ENCODE peak calls at places on chromosomes 3 and 15, in ten cellular contexts. One of them, this sample, is unnamed.
A peak's percentile ranks its signal among the peaks of the same experiment; 100 is the strongest.

GRCh38 chr15:90817117-90818057 is 51.0 kb upstream of the FURIN start:
- DNase-seq in left ventricle myocardium inferior: no peak
- DNase-seq in cardiac muscle cell: no peak
- DNase-seq in CD4-positive, CD25-positive, alpha-beta regulatory T cell: no peak
- DNase-seq in heart left ventricle: no peak
- DNase-seq in GM12878: no peak
- DNase-seq in SJCRH30: no peak
- DNase-seq in CD8-positive, alpha-beta T cell: no peak
- DNase-seq in heart right ventricle: no peak
- DNase-seq in breast epithelium: no peak
- DNase-seq in this sample: no peak

GRCh38 chr3:184751204-184751809 is 39.4 kb upstream of the MAGEF1 start:
- DNase-seq in GM12878: no peak
- DNase-seq in heart right ventricle: no peak
- DNase-seq in breast epithelium: no peak
- DNase-seq in CD8-positive, alpha-beta T cell: no peak
- DNase-seq in SJCRH30: no peak
- DNase-seq in cardiac muscle cell: no peak
- DNase-seq in heart left ventricle: no peak
- DNase-seq in left ventricle myocardium inferior: no peak
- DNase-seq in CD4-positive, CD25-positive, alpha-beta regulatory T cell: no peak
- DNase-seq in this sample: no peak

GRCh38 chr3:52874869-52875588 is 22.3 kb downstream of the STIMATE start:
- DNase-seq in heart left ventricle: no peak
- DNase-seq in left ventricle myocardium inferior: no peak
- DNase-seq in cardiac muscle cell: no peak
- DNase-seq in heart right ventricle: no peak
- DNase-seq in SJCRH30: no peak
- DNase-seq in CD8-positive, alpha-beta T cell: no peak
- DNase-seq in GM12878: no peak
- DNase-seq in CD4-positive, CD25-positive, alpha-beta regulatory T cell: peak; percentile 32
- DNase-seq in breast epithelium: no peak
- DNase-seq in this sample: no peak

GRCh38 chr3:129888739-129889138 is 4.8 kb downstream of the TMCC1 start:
- DNase-seq in CD8-positive, alpha-beta T cell: no peak
- DNase-seq in left ventricle myocardium inferior: no peak
- DNase-seq in cardiac muscle cell: peak; percentile 87
- DNase-seq in breast epithelium: no peak
- DNase-seq in CD4-positive, CD25-positive, alpha-beta regulatory T cell: no peak
- DNase-seq in GM12878: no peak
- DNase-seq in heart right ventricle: no peak
- DNase-seq in SJCRH30: peak; percentile 80
- DNase-seq in heart left ventricle: no peak
- DNase-seq in this sample: no peak

GRCh38 chr3:127448671-127449070 is 141.9 kb downstream of the TPRA1 start:
- DNase-seq in SJCRH30: no peak
- DNase-seq in left ventricle myocardium inferior: peak; percentile 7
- DNase-seq in cardiac muscle cell: no peak
- DNase-seq in breast epithelium: no peak
- DNase-seq in heart left ventricle: no peak
- DNase-seq in heart right ventricle: no peak
- DNase-seq in CD8-positive, alpha-beta T cell: no peak
- DNase-seq in GM12878: no peak
- DNase-seq in CD4-positive, CD25-positive, alpha-beta regulatory T cell: no peak
- DNase-seq in this sample: no peak

GRCh38 chr3:135991621-135992020 is 26.1 kb downstream of the PPP2R3A start:
- DNase-seq in cardiac muscle cell: no peak
- DNase-seq in CD4-positive, CD25-positive, alpha-beta regulatory T cell: no peak
- DNase-seq in CD8-positive, alpha-beta T cell: no peak
- DNase-seq in heart right ventricle: no peak
- DNase-seq in SJCRH30: no peak
- DNase-seq in heart left ventricle: no peak
- DNase-seq in GM12878: no peak
- DNase-seq in breast epithelium: no peak
- DNase-seq in left ventricle myocardium inferior: no peak
- DNase-seq in this sample: no peak

GRCh38 chr3:54427951-54428871 is 305.9 kb downstream of the CACNA2D3 start:
- DNase-seq in breast epithelium: peak; percentile 35
- DNase-seq in heart right ventricle: peak; percentile 48
- DNase-seq in CD8-positive, alpha-beta T cell: no peak
- DNase-seq in GM12878: peak; percentile 7
- DNase-seq in SJCRH30: peak; percentile 68
- DNase-seq in left ventricle myocardium inferior: peak; percentile 22
- DNase-seq in heart left ventricle: peak; percentile 44
- DNase-seq in cardiac muscle cell: peak; percentile 84
- DNase-seq in CD4-positive, CD25-positive, alpha-beta regulatory T cell: peak; percentile 57
- DNase-seq in this sample: no peak

GRCh38 chr3:79002465-79003372 is 765.1 kb downstream of the ROBO1 start:
- DNase-seq in CD8-positive, alpha-beta T cell: no peak
- DNase-seq in breast epithelium: no peak
- DNase-seq in left ventricle myocardium inferior: no peak
- DNase-seq in CD4-positive, CD25-positive, alpha-beta regulatory T cell: no peak
- DNase-seq in GM12878: no peak
- DNase-seq in heart left ventricle: no peak
- DNase-seq in cardiac muscle cell: peak; percentile 34
- DNase-seq in heart right ventricle: no peak
- DNase-seq in SJCRH30: no peak
- DNase-seq in this sample: no peak

GRCh38 chr3:72021531-72021930 is 236.6 kb upstream of the PROK2 start:
- DNase-seq in CD4-positive, CD25-positive, alpha-beta regulatory T cell: no peak
- DNase-seq in CD8-positive, alpha-beta T cell: no peak
- DNase-seq in SJCRH30: no peak
- DNase-seq in GM12878: no peak
- DNase-seq in breast epithelium: no peak
- DNase-seq in left ventricle myocardium inferior: no peak
- DNase-seq in heart right ventricle: no peak
- DNase-seq in cardiac muscle cell: no peak
- DNase-seq in heart left ventricle: no peak
- DNase-seq in this sample: no peak

GRCh38 chr15:31374489-31374888 is 47.9 kb downstream of the KLF13 start:
- DNase-seq in cardiac muscle cell: no peak
- DNase-seq in GM12878: no peak
- DNase-seq in left ventricle myocardium inferior: peak; percentile 15
- DNase-seq in SJCRH30: no peak
- DNase-seq in breast epithelium: no peak
- DNase-seq in CD4-positive, CD25-positive, alpha-beta regulatory T cell: no peak
- DNase-seq in heart right ventricle: no peak
- DNase-seq in CD8-positive, alpha-beta T cell: no peak
- DNase-seq in heart left ventricle: no peak
- DNase-seq in this sample: no peak

GRCh38 chr15:41893422-41894250 is at the start of gene SPTBN5:
- DNase-seq in heart left ventricle: no peak
- DNase-seq in left ventricle myocardium inferior: no peak
- DNase-seq in breast epithelium: peak; percentile 58
- DNase-seq in CD8-positive, alpha-beta T cell: peak; percentile 6
- DNase-seq in GM12878: no peak
- DNase-seq in CD4-positive, CD25-positive, alpha-beta regulatory T cell: no peak
- DNase-seq in SJCRH30: no peak
- DNase-seq in heart right ventricle: no peak
- DNase-seq in cardiac muscle cell: no peak
- DNase-seq in this sample: no peak

GRCh38 chr3:21462151-21462550 is 288.9 kb downstream of the ZNF385D start:
- DNase-seq in GM12878: no peak
- DNase-seq in CD4-positive, CD25-positive, alpha-beta regulatory T cell: no peak
- DNase-seq in SJCRH30: no peak
- DNase-seq in cardiac muscle cell: no peak
- DNase-seq in heart left ventricle: no peak
- DNase-seq in breast epithelium: no peak
- DNase-seq in left ventricle myocardium inferior: no peak
- DNase-seq in heart right ventricle: no peak
- DNase-seq in CD8-positive, alpha-beta T cell: no peak
- DNase-seq in this sample: no peak

GRCh38 chr3:13303410-13303809 is 116.7 kb downstream of the NUP210 start:
- DNase-seq in CD4-positive, CD25-positive, alpha-beta regulatory T cell: no peak
- DNase-seq in heart left ventricle: no peak
- DNase-seq in heart right ventricle: no peak
- DNase-seq in CD8-positive, alpha-beta T cell: no peak
- DNase-seq in SJCRH30: no peak
- DNase-seq in GM12878: no peak
- DNase-seq in cardiac muscle cell: peak; percentile 13
- DNase-seq in breast epithelium: no peak
- DNase-seq in left ventricle myocardium inferior: no peak
- DNase-seq in this sample: no peak

GRCh38 chr15:44286814-44287555 is 1.5 kb upstream of the GOLM2 start:
- DNase-seq in CD8-positive, alpha-beta T cell: no peak
- DNase-seq in left ventricle myocardium inferior: no peak
- DNase-seq in heart right ventricle: no peak
- DNase-seq in cardiac muscle cell: peak; percentile 15
- DNase-seq in SJCRH30: peak; percentile 8
- DNase-seq in heart left ventricle: no peak
- DNase-seq in GM12878: no peak
- DNase-seq in breast epithelium: no peak
- DNase-seq in CD4-positive, CD25-positive, alpha-beta regulatory T cell: no peak
- DNase-seq in this sample: no peak

DNA sequence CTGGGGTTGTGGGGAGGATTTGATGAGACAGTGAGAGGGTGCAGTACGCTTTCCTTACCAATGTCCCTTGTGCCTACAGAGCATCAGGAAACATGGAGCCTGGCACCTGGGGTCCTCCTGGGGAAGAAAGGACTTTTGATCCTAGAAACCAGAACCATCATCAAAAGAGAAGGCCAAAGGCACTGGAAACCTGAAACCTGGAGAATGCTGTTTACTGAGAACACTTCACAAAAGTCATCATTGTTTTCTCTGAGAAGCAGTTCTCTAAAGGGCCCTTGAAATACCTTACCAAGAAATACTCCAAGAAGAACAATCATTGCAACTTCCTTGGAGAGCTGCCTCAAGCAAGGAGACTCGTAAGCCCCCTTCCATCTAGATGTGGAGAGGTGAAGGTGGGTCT is 66.0 kb downstream of the TLE3 start:
- DNase-seq in left ventricle myocardium inferior: no peak
- DNase-seq in heart left ventricle: no peak
- DNase-seq in breast epithelium: no peak
- DNase-seq in cardiac muscle cell: no peak
- DNase-seq in SJCRH30: no peak
- DNase-seq in CD4-positive, CD25-positive, alpha-beta regulatory T cell: no peak
- DNase-seq in GM12878: no peak
- DNase-seq in CD8-positive, alpha-beta T cell: no peak
- DNase-seq in heart right ventricle: no peak
- DNase-seq in this sample: no peak
- H3K27ac ChIP-seq in left ventricle myocardium inferior: no peak overlapping the region
- H3K27ac ChIP-seq in heart left ventricle: no peak overlapping the region
- H3K27ac ChIP-seq in breast epithelium: no peak overlapping the region
- H3K27ac ChIP-seq in cardiac muscle cell: no peak overlapping the region
- H3K27ac ChIP-seq in SJCRH30: no peak overlapping the region
- H3K27ac ChIP-seq in CD4-positive, CD25-positive, alpha-beta regulatory T cell: no peak overlapping the region
- H3K27ac ChIP-seq in GM12878: no peak overlapping the region
- H3K27ac ChIP-seq in CD8-positive, alpha-beta T cell: no peak overlapping the region
- H3K27ac ChIP-seq in heart right ventricle: no peak overlapping the region
- H3K27ac ChIP-seq in this sample: no peak overlapping the region

GRCh38 chr15:89479173-89479572 is 17.2 kb downstream of the RHCG start:
- DNase-seq in SJCRH30: no peak
- DNase-seq in cardiac muscle cell: no peak
- DNase-seq in heart right ventricle: no peak
- DNase-seq in breast epithelium: no peak
- DNase-seq in heart left ventricle: no peak
- DNase-seq in CD4-positive, CD25-positive, alpha-beta regulatory T cell: no peak
- DNase-seq in left ventricle myocardium inferior: no peak
- DNase-seq in GM12878: no peak
- DNase-seq in CD8-positive, alpha-beta T cell: no peak
- DNase-seq in this sample: no peak

GRCh38 chr15:89486726-89487050 is 9.7 kb downstream of the RHCG start:
- DNase-seq in GM12878: no peak
- DNase-seq in SJCRH30: no peak
- DNase-seq in CD8-positive, alpha-beta T cell: peak; percentile 46
- DNase-seq in left ventricle myocardium inferior: no peak
- DNase-seq in breast epithelium: no peak
- DNase-seq in cardiac muscle cell: peak; percentile 15
- DNase-seq in heart right ventricle: no peak
- DNase-seq in heart left ventricle: no peak
- DNase-seq in CD4-positive, CD25-positive, alpha-beta regulatory T cell: peak; percentile 39
- DNase-seq in this sample: peak; percentile 53

GRCh38 chr15:89482139-89482538 is 14.2 kb downstream of the RHCG start:
- DNase-seq in heart right ventricle: no peak
- DNase-seq in breast epithelium: no peak
- DNase-seq in CD8-positive, alpha-beta T cell: no peak
- DNase-seq in SJCRH30: no peak
- DNase-seq in heart left ventricle: no peak
- DNase-seq in GM12878: no peak
- DNase-seq in cardiac muscle cell: peak; percentile 13
- DNase-seq in CD4-positive, CD25-positive, alpha-beta regulatory T cell: no peak
- DNase-seq in left ventricle myocardium inferior: no peak
- DNase-seq in this sample: no peak

GRCh38 chr15:89480505-89480904 is 15.9 kb downstream of the RHCG start:
- DNase-seq in CD4-positive, CD25-positive, alpha-beta regulatory T cell: no peak
- DNase-seq in left ventricle myocardium inferior: no peak
- DNase-seq in cardiac muscle cell: no peak
- DNase-seq in heart left ventricle: no peak
- DNase-seq in SJCRH30: no peak
- DNase-seq in breast epithelium: no peak
- DNase-seq in heart right ventricle: no peak
- DNase-seq in GM12878: no peak
- DNase-seq in CD8-positive, alpha-beta T cell: no peak
- DNase-seq in this sample: no peak

GRCh38 chr15:89483079-89483478 is 13.3 kb downstream of the RHCG start:
- DNase-seq in left ventricle myocardium inferior: no peak
- DNase-seq in heart left ventricle: no peak
- DNase-seq in CD4-positive, CD25-positive, alpha-beta regulatory T cell: no peak
- DNase-seq in GM12878: no peak
- DNase-seq in breast epithelium: no peak
- DNase-seq in SJCRH30: no peak
- DNase-seq in heart right ventricle: no peak
- DNase-seq in CD8-positive, alpha-beta T cell: no peak
- DNase-seq in cardiac muscle cell: no peak
- DNase-seq in this sample: no peak
- H3K27ac ChIP-seq in left ventricle myocardium inferior: no peak overlapping the region
- H3K27ac ChIP-seq in heart left ventricle: no peak overlapping the region
- H3K27ac ChIP-seq in CD4-positive, CD25-positive, alpha-beta regulatory T cell: no peak overlapping the region
- H3K27ac ChIP-seq in GM12878: no peak overlapping the region
- H3K27ac ChIP-seq in breast epithelium: no peak overlapping the region
- H3K27ac ChIP-seq in SJCRH30: no peak overlapping the region
- H3K27ac ChIP-seq in heart right ventricle: no peak overlapping the region
- H3K27ac ChIP-seq in CD8-positive, alpha-beta T cell: no peak overlapping the region
- H3K27ac ChIP-seq in cardiac muscle cell: no peak overlapping the region
- H3K27ac ChIP-seq in this sample: no peak overlapping the region

DNA sequence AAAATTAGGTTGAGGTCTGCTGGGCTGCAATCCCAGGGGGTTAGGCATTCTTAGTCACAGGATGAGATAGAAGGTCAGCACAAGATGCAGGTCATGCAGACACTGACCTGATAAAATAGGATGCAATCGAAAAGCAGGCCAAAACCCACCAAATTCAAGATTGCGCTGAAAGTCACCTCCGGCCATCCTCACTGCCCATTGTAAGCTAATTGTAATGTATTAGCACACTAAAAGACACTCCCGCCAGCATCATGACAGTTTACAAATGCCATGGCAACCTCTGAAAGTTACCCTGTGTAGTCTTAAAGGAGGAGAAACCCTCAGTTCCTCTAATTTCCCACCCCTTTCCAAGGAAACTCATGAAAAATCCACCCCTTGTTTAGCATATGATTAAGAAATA is 27.2 kb upstream of the CCDC50 start:
- DNase-seq in CD8-positive, alpha-beta T cell: no peak
- DNase-seq in breast epithelium: no peak
- DNase-seq in CD4-positive, CD25-positive, alpha-beta regulatory T cell: no peak
- DNase-seq in heart right ventricle: no peak
- DNase-seq in GM12878: no peak
- DNase-seq in heart left ventricle: no peak
- DNase-seq in left ventricle myocardium inferior: no peak
- DNase-seq in SJCRH30: no peak
- DNase-seq in cardiac muscle cell: no peak
- DNase-seq in this sample: no peak
- H3K27ac ChIP-seq in CD8-positive, alpha-beta T cell: no peak overlapping the region
- H3K27ac ChIP-seq in breast epithelium: no peak overlapping the region
- H3K27ac ChIP-seq in CD4-positive, CD25-positive, alpha-beta regulatory T cell: no peak overlapping the region
- H3K27ac ChIP-seq in heart right ventricle: no peak overlapping the region
- H3K27ac ChIP-seq in GM12878: no peak overlapping the region
- H3K27ac ChIP-seq in heart left ventricle: no peak overlapping the region
- H3K27ac ChIP-seq in left ventricle myocardium inferior: no peak overlapping the region
- H3K27ac ChIP-seq in SJCRH30: no peak overlapping the region
- H3K27ac ChIP-seq in cardiac muscle cell: no peak overlapping the region
- H3K27ac ChIP-seq in this sample: no peak overlapping the region

GRCh38 chr3:16449369-16449768 is 64.1 kb downstream of the RFTN1 start:
- DNase-seq in heart right ventricle: no peak
- DNase-seq in left ventricle myocardium inferior: no peak
- DNase-seq in SJCRH30: no peak
- DNase-seq in cardiac muscle cell: no peak
- DNase-seq in GM12878: no peak
- DNase-seq in CD4-positive, CD25-positive, alpha-beta regulatory T cell: no peak
- DNase-seq in CD8-positive, alpha-beta T cell: no peak
- DNase-seq in breast epithelium: no peak
- DNase-seq in heart left ventricle: no peak
- DNase-seq in this sample: no peak
- H3K27ac ChIP-seq in heart right ventricle: no peak overlapping the region
- H3K27ac ChIP-seq in left ventricle myocardium inferior: peak overlapping the region; percentile 69
- H3K27ac ChIP-seq in SJCRH30: no peak overlapping the region
- H3K27ac ChIP-seq in cardiac muscle cell: no peak overlapping the region
- H3K27ac ChIP-seq in GM12878: no peak overlapping the region
- H3K27ac ChIP-seq in CD4-positive, CD25-positive, alpha-beta regulatory T cell: no peak overlapping the region
- H3K27ac ChIP-seq in CD8-positive, alpha-beta T cell: no peak overlapping the region
- H3K27ac ChIP-seq in breast epithelium: no peak overlapping the region
- H3K27ac ChIP-seq in heart left ventricle: peak overlapping the region; percentile 57
- H3K27ac ChIP-seq in this sample: peak overlapping the region; percentile 34